ENCODE peak calls at places on chromosomes 3 and 15, in four cellular contexts. One of them, this sample, is unnamed.

GRCh38 chr3:182925330-182925943 is 54.9 kb downstream of the DCUN1D1 start:
- DNase-seq in IMR-90: peak; percentile 66
- DNase-seq in activated gamma-delta T cell treated with Interleukin-2 at 50 U/mL for 16 hours: no peak
- DNase-seq in stimulated activated CD8-positive, alpha-beta memory T cell treated with anti-CD3 and anti-CD28 coated beads, Interleukin-7, amount 100 ng/mL, for 1 hour: no peak
- DNase-seq in this sample: no peak

GRCh38 chr3:184814214-184814613 is 2.2 kb downstream of the VPS8 start:
- DNase-seq in IMR-90: peak; percentile 63
- DNase-seq in activated gamma-delta T cell treated with Interleukin-2 at 50 U/mL for 16 hours: no peak
- DNase-seq in stimulated activated CD8-positive, alpha-beta memory T cell treated with anti-CD3 and anti-CD28 coated beads, Interleukin-7, amount 100 ng/mL, for 1 hour: no peak
- DNase-seq in this sample: no peak

GRCh38 chr3:177946965-177947364 is 589.3 kb upstream of the KCNMB2 start:
- DNase-seq in IMR-90: peak; percentile 12
- DNase-seq in activated gamma-delta T cell treated with Interleukin-2 at 50 U/mL for 16 hours: no peak
- DNase-seq in stimulated activated CD8-positive, alpha-beta memory T cell treated with anti-CD3 and anti-CD28 coated beads, Interleukin-7, amount 100 ng/mL, for 1 hour: no peak
- DNase-seq in this sample: no peak

GRCh38 chr3:169980055-169980454 is 13.4 kb downstream of the SEC62 start:
- DNase-seq in IMR-90: peak; percentile 84
- DNase-seq in activated gamma-delta T cell treated with Interleukin-2 at 50 U/mL for 16 hours: no peak
- DNase-seq in stimulated activated CD8-positive, alpha-beta memory T cell treated with anti-CD3 and anti-CD28 coated beads, Interleukin-7, amount 100 ng/mL, for 1 hour: no peak
- DNase-seq in this sample: no peak

GRCh38 chr3:33921608-33922007 is 123.2 kb downstream of the PDCD6IP start:
- DNase-seq in IMR-90: peak; percentile 3
- DNase-seq in activated gamma-delta T cell treated with Interleukin-2 at 50 U/mL for 16 hours: no peak
- DNase-seq in stimulated activated CD8-positive, alpha-beta memory T cell treated with anti-CD3 and anti-CD28 coated beads, Interleukin-7, amount 100 ng/mL, for 1 hour: no peak
- DNase-seq in this sample: no peak

GRCh38 chr3:186962445-186962844 is 32.1 kb downstream of the ST6GAL1 start:
- DNase-seq in IMR-90: no peak
- DNase-seq in activated gamma-delta T cell treated with Interleukin-2 at 50 U/mL for 16 hours: no peak
- DNase-seq in stimulated activated CD8-positive, alpha-beta memory T cell treated with anti-CD3 and anti-CD28 coated beads, Interleukin-7, amount 100 ng/mL, for 1 hour: no peak
- DNase-seq in this sample: no peak

GRCh38 chr3:184176377-184177330 is 2.0 kb downstream of the AP2M1 start:
- DNase-seq in IMR-90: peak; percentile 96
- DNase-seq in activated gamma-delta T cell treated with Interleukin-2 at 50 U/mL for 16 hours: no peak
- DNase-seq in stimulated activated CD8-positive, alpha-beta memory T cell treated with anti-CD3 and anti-CD28 coated beads, Interleukin-7, amount 100 ng/mL, for 1 hour: no peak
- DNase-seq in this sample: no peak

GRCh38 chr3:172519740-172520139 is 3.5 kb downstream of the TNFSF10 start:
- DNase-seq in IMR-90: no peak
- DNase-seq in activated gamma-delta T cell treated with Interleukin-2 at 50 U/mL for 16 hours: no peak
- DNase-seq in stimulated activated CD8-positive, alpha-beta memory T cell treated with anti-CD3 and anti-CD28 coated beads, Interleukin-7, amount 100 ng/mL, for 1 hour: no peak
- DNase-seq in this sample: peak; percentile 13

GRCh38 chr3:32334675-32335074 is 57.0 kb upstream of the CMTM7 start:
- DNase-seq in IMR-90: no peak
- DNase-seq in activated gamma-delta T cell treated with Interleukin-2 at 50 U/mL for 16 hours: peak; percentile 45
- DNase-seq in stimulated activated CD8-positive, alpha-beta memory T cell treated with anti-CD3 and anti-CD28 coated beads, Interleukin-7, amount 100 ng/mL, for 1 hour: no peak
- DNase-seq in this sample: no peak

GRCh38 chr15:66386204-66387123 is at the start of gene MAP2K1:
- DNase-seq in IMR-90: peak; percentile 96
- DNase-seq in activated gamma-delta T cell treated with Interleukin-2 at 50 U/mL for 16 hours: peak; percentile 97
- DNase-seq in stimulated activated CD8-positive, alpha-beta memory T cell treated with anti-CD3 and anti-CD28 coated beads, Interleukin-7, amount 100 ng/mL, for 1 hour: peak; percentile 98
- DNase-seq in this sample: peak; percentile 97

GRCh38 chr3:51706021-51706485 is 815 bp upstream of the GRM2 start:
- DNase-seq in IMR-90: no peak
- DNase-seq in activated gamma-delta T cell treated with Interleukin-2 at 50 U/mL for 16 hours: no peak
- DNase-seq in stimulated activated CD8-positive, alpha-beta memory T cell treated with anti-CD3 and anti-CD28 coated beads, Interleukin-7, amount 100 ng/mL, for 1 hour: no peak
- DNase-seq in this sample: no peak

GRCh38 chr3:149936812-149937230 is 33.9 kb downstream of the PFN2 start:
- DNase-seq in IMR-90: peak; percentile 62
- DNase-seq in activated gamma-delta T cell treated with Interleukin-2 at 50 U/mL for 16 hours: peak; percentile 17
- DNase-seq in stimulated activated CD8-positive, alpha-beta memory T cell treated with anti-CD3 and anti-CD28 coated beads, Interleukin-7, amount 100 ng/mL, for 1 hour: peak; percentile 0
- DNase-seq in this sample: no peak

GRCh38 chr15:33148129-33148850 is 46.2 kb downstream of the FMN1 start:
- DNase-seq in IMR-90: no peak
- DNase-seq in activated gamma-delta T cell treated with Interleukin-2 at 50 U/mL for 16 hours: no peak
- DNase-seq in stimulated activated CD8-positive, alpha-beta memory T cell treated with anti-CD3 and anti-CD28 coated beads, Interleukin-7, amount 100 ng/mL, for 1 hour: no peak
- DNase-seq in this sample: no peak

GRCh38 chr3:143121240-143122088 is 1.9 kb downstream of the CHST2 start:
- DNase-seq in IMR-90: peak; percentile 55
- DNase-seq in activated gamma-delta T cell treated with Interleukin-2 at 50 U/mL for 16 hours: peak; percentile 82
- DNase-seq in stimulated activated CD8-positive, alpha-beta memory T cell treated with anti-CD3 and anti-CD28 coated beads, Interleukin-7, amount 100 ng/mL, for 1 hour: peak; percentile 36
- DNase-seq in this sample: peak; percentile 12

GRCh38 chr3:80771085-80771484 is 990.4 kb downstream of the GBE1 start:
- DNase-seq in IMR-90: no peak
- DNase-seq in activated gamma-delta T cell treated with Interleukin-2 at 50 U/mL for 16 hours: no peak
- DNase-seq in stimulated activated CD8-positive, alpha-beta memory T cell treated with anti-CD3 and anti-CD28 coated beads, Interleukin-7, amount 100 ng/mL, for 1 hour: no peak
- DNase-seq in this sample: no peak

GRCh38 chr3:4570840-4571621 is 77.9 kb downstream of the ITPR1 start:
- DNase-seq in IMR-90: no peak
- DNase-seq in activated gamma-delta T cell treated with Interleukin-2 at 50 U/mL for 16 hours: no peak
- DNase-seq in stimulated activated CD8-positive, alpha-beta memory T cell treated with anti-CD3 and anti-CD28 coated beads, Interleukin-7, amount 100 ng/mL, for 1 hour: no peak
- DNase-seq in this sample: no peak

GRCh38 chr3:156135921-156136655 is 15.7 kb downstream of the KCNAB1 start:
- DNase-seq in IMR-90: no peak
- DNase-seq in activated gamma-delta T cell treated with Interleukin-2 at 50 U/mL for 16 hours: no peak
- DNase-seq in stimulated activated CD8-positive, alpha-beta memory T cell treated with anti-CD3 and anti-CD28 coated beads, Interleukin-7, amount 100 ng/mL, for 1 hour: no peak
- DNase-seq in this sample: no peak

GRCh38 chr3:168341192-168341816 is 245.6 kb upstream of the GOLIM4 start:
- DNase-seq in IMR-90: peak; percentile 91
- DNase-seq in activated gamma-delta T cell treated with Interleukin-2 at 50 U/mL for 16 hours: no peak
- DNase-seq in stimulated activated CD8-positive, alpha-beta memory T cell treated with anti-CD3 and anti-CD28 coated beads, Interleukin-7, amount 100 ng/mL, for 1 hour: no peak
- DNase-seq in this sample: no peak

GRCh38 chr3:60579734-60580133 is 671.5 kb downstream of the FHIT start:
- DNase-seq in IMR-90: peak; percentile 90
- DNase-seq in activated gamma-delta T cell treated with Interleukin-2 at 50 U/mL for 16 hours: no peak
- DNase-seq in stimulated activated CD8-positive, alpha-beta memory T cell treated with anti-CD3 and anti-CD28 coated beads, Interleukin-7, amount 100 ng/mL, for 1 hour: no peak
- DNase-seq in this sample: no peak

GRCh38 chr3:134406331-134407246 is 32.3 kb upstream of the AMOTL2 start:
- DNase-seq in IMR-90: no peak
- DNase-seq in activated gamma-delta T cell treated with Interleukin-2 at 50 U/mL for 16 hours: no peak
- DNase-seq in stimulated activated CD8-positive, alpha-beta memory T cell treated with anti-CD3 and anti-CD28 coated beads, Interleukin-7, amount 100 ng/mL, for 1 hour: no peak
- DNase-seq in this sample: no peak

GRCh38 chr15:68783226-68784054 is 37.3 kb downstream of the ANP32A start:
- DNase-seq in IMR-90: no peak
- DNase-seq in activated gamma-delta T cell treated with Interleukin-2 at 50 U/mL for 16 hours: peak; percentile 67
- DNase-seq in stimulated activated CD8-positive, alpha-beta memory T cell treated with anti-CD3 and anti-CD28 coated beads, Interleukin-7, amount 100 ng/mL, for 1 hour: peak; percentile 20
- DNase-seq in this sample: peak; percentile 45

GRCh38 chr3:190375671-190376070 is 12.3 kb upstream of the CLDN16 start:
- DNase-seq in IMR-90: no peak
- DNase-seq in activated gamma-delta T cell treated with Interleukin-2 at 50 U/mL for 16 hours: no peak
- DNase-seq in stimulated activated CD8-positive, alpha-beta memory T cell treated with anti-CD3 and anti-CD28 coated beads, Interleukin-7, amount 100 ng/mL, for 1 hour: no peak
- DNase-seq in this sample: no peak

GRCh38 chr3:43214616-43215015 is 71.7 kb upstream of the SNRK start:
- DNase-seq in IMR-90: no peak
- DNase-seq in activated gamma-delta T cell treated with Interleukin-2 at 50 U/mL for 16 hours: no peak
- DNase-seq in stimulated activated CD8-positive, alpha-beta memory T cell treated with anti-CD3 and anti-CD28 coated beads, Interleukin-7, amount 100 ng/mL, for 1 hour: no peak
- DNase-seq in this sample: no peak

GRCh38 chr15:53843869-53844569 is 84.6 kb upstream of the WDR72 start:
- DNase-seq in IMR-90: no peak
- DNase-seq in activated gamma-delta T cell treated with Interleukin-2 at 50 U/mL for 16 hours: no peak
- DNase-seq in stimulated activated CD8-positive, alpha-beta memory T cell treated with anti-CD3 and anti-CD28 coated beads, Interleukin-7, amount 100 ng/mL, for 1 hour: no peak
- DNase-seq in this sample: no peak

GRCh38 chr15:63939531-63940130 is 105.9 kb upstream of the HERC1 start:
- DNase-seq in IMR-90: peak; percentile 75
- DNase-seq in activated gamma-delta T cell treated with Interleukin-2 at 50 U/mL for 16 hours: no peak
- DNase-seq in stimulated activated CD8-positive, alpha-beta memory T cell treated with anti-CD3 and anti-CD28 coated beads, Interleukin-7, amount 100 ng/mL, for 1 hour: peak; percentile 2
- DNase-seq in this sample: no peak

GRCh38 chr3:186411994-186412393 is 50.0 kb upstream of the DGKG start:
- DNase-seq in IMR-90: no peak
- DNase-seq in activated gamma-delta T cell treated with Interleukin-2 at 50 U/mL for 16 hours: no peak
- DNase-seq in stimulated activated CD8-positive, alpha-beta memory T cell treated with anti-CD3 and anti-CD28 coated beads, Interleukin-7, amount 100 ng/mL, for 1 hour: no peak
- DNase-seq in this sample: no peak

GRCh38 chr3:124409650-124410275 is 320.5 kb upstream of the UMPS start:
- DNase-seq in IMR-90: peak; percentile 60
- DNase-seq in activated gamma-delta T cell treated with Interleukin-2 at 50 U/mL for 16 hours: no peak
- DNase-seq in stimulated activated CD8-positive, alpha-beta memory T cell treated with anti-CD3 and anti-CD28 coated beads, Interleukin-7, amount 100 ng/mL, for 1 hour: no peak
- DNase-seq in this sample: no peak

GRCh38 chr3:169952045-169952444 is 14.6 kb upstream of the SEC62 start:
- DNase-seq in IMR-90: no peak
- DNase-seq in activated gamma-delta T cell treated with Interleukin-2 at 50 U/mL for 16 hours: no peak
- DNase-seq in stimulated activated CD8-positive, alpha-beta memory T cell treated with anti-CD3 and anti-CD28 coated beads, Interleukin-7, amount 100 ng/mL, for 1 hour: no peak
- DNase-seq in this sample: no peak

GRCh38 chr3:37967252-37967881 is 23.2 kb upstream of the VILL start:
- DNase-seq in IMR-90: peak; percentile 65
- DNase-seq in activated gamma-delta T cell treated with Interleukin-2 at 50 U/mL for 16 hours: peak; percentile 54
- DNase-seq in stimulated activated CD8-positive, alpha-beta memory T cell treated with anti-CD3 and anti-CD28 coated beads, Interleukin-7, amount 100 ng/mL, for 1 hour: no peak
- DNase-seq in this sample: peak; percentile 50

This sample was measured in prostate gland.